ENCODE peak calls at places on chromosomes 5 and 9, in eight cellular contexts. M is lower lobe of right lung; J is WERI-Rb-1; W is uterus; B is CD4-positive, CD25-positive, alpha-beta regulatory T cell; P is heart left ventricle; N is A549; T is PC-3. U is an unnamed sample.

GRCh38 chr9:109244179-109245132 is 76.4 kb downstream of the EPB41L4B start:
- DNase-seq in B (peak), W (peak), T (peak), P (peak), M (peak), N (peak), J (peak), U (peak)

GRCh38 chr5:12175914-12176585 is 271.8 kb upstream of the CTNND2 start:
- DNase-seq in W (no peak), M (no peak), T (peak), N (no peak), P (no peak), J (no peak), B (no peak), U (no peak)

GRCh38 chr5:159096555-159097460 is 2.9 kb downstream of the EBF1 start:
- DNase-seq in N (no peak), W (peak), P (peak), M (no peak), T (no peak), J (no peak), B (no peak), U (no peak)

GRCh38 chr5:126624534-126624933 is 23.8 kb downstream of the PHAX start:
- DNase-seq in M (no peak), J (no peak), P (no peak), N (peak), T (peak), W (no peak), B (peak), U (no peak)

GRCh38 chr5:75335952-75336624 is 932 bp upstream of the HMGCR start:
- DNase-seq in M (no peak), W (no peak), P (no peak), B (peak), J (peak), N (peak), T (peak), U (peak)

GRCh38 chr5:139658501-139658927 is 10.4 kb downstream of the CXXC5 start:
- DNase-seq in M (no peak), T (no peak), J (no peak), W (no peak), P (no peak), B (no peak), N (no peak), U (no peak)

GRCh38 chr5:171630047-171630669 is 155.5 kb upstream of the SMIM23 start:
- DNase-seq in P (peak), J (peak), T (peak), W (peak), M (peak), N (peak), B (no peak), U (peak)

GRCh38 chr5:128279345-128279744 is 195.8 kb downstream of the SLC12A2 start:
- DNase-seq in N (no peak), M (no peak), J (no peak), B (no peak), T (no peak), W (no peak), P (no peak), U (no peak)

GRCh38 chr5:136046231-136046630 is 17.4 kb downstream of the TGFBI start:
- DNase-seq in T (no peak), P (no peak), N (no peak), J (no peak), W (no peak), B (no peak), M (no peak), U (no peak)

GRCh38 chr5:142821733-142822487 is 51.7 kb downstream of the ARHGAP26 start:
- DNase-seq in P (no peak), B (peak), T (peak), N (peak), M (no peak), J (no peak), W (no peak), U (peak)

GRCh38 chr5:133910596-133910995 is 57.8 kb downstream of the C5orf15 start:
- DNase-seq in N (no peak), M (no peak), W (no peak), P (peak), T (no peak), B (no peak), J (no peak), U (no peak)
- H3K27ac ChIP-seq in N (no peak), M (no peak), W (no peak), P (no peak), T (no peak), B (no peak), J (no peak), U (no peak)

GRCh38 chr9:86705474-86705873 is 241.8 kb downstream of the GAS1 start:
- DNase-seq in W (no peak), N (no peak), P (no peak), J (no peak), T (no peak), M (no peak), B (no peak), U (no peak)

GRCh38 chr9:86707932-86708510 is 239.3 kb downstream of the GAS1 start:
- DNase-seq in T (no peak), P (no peak), B (no peak), J (no peak), M (no peak), W (no peak), N (no peak), U (no peak)

GRCh38 chr9:86700601-86701000 is 246.7 kb downstream of the GAS1 start:
- DNase-seq in W (peak), M (no peak), J (no peak), B (no peak), T (no peak), P (peak), N (no peak), U (peak)

GRCh38 chr9:86706391-86706790 is 240.9 kb downstream of the GAS1 start:
- DNase-seq in W (no peak), J (no peak), T (no peak), B (no peak), M (no peak), N (no peak), P (no peak), U (no peak)

DNA sequence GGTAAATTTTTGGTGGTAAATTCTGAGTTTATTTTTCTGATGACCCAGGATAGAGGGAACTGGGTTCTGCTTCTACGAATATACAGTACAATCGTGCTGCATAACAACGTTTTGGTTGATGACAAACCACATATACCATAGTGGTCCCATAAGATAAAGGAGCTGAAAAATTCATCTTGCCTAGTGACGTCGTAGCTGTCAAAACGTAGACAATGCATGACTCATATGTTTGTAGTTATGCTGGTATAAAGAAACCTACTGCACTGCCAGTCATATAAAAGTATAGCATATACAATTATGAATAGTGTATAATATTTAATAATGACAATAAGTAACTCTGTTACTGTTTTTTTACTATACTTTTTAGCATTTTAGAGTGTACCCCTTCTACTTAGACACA is 244.0 kb downstream of the GAS1 start:
- DNase-seq in P (no peak), N (no peak), J (no peak), W (no peak), B (no peak), T (no peak), M (no peak), U (no peak)
- H3K27ac ChIP-seq in P (no peak), N (no peak), J (no peak), W (no peak), B (no peak), T (no peak), M (no peak), U (no peak)

GRCh38 chr9:120040896-120041295 is 539.1 kb downstream of the CDK5RAP2 start:
- DNase-seq in N (no peak), J (no peak), B (no peak), M (no peak), T (no peak), P (no peak), W (no peak), U (no peak)
- H3K27ac ChIP-seq in N (no peak), J (no peak), B (no peak), M (no peak), T (no peak), P (no peak), W (no peak), U (no peak)

DNA sequence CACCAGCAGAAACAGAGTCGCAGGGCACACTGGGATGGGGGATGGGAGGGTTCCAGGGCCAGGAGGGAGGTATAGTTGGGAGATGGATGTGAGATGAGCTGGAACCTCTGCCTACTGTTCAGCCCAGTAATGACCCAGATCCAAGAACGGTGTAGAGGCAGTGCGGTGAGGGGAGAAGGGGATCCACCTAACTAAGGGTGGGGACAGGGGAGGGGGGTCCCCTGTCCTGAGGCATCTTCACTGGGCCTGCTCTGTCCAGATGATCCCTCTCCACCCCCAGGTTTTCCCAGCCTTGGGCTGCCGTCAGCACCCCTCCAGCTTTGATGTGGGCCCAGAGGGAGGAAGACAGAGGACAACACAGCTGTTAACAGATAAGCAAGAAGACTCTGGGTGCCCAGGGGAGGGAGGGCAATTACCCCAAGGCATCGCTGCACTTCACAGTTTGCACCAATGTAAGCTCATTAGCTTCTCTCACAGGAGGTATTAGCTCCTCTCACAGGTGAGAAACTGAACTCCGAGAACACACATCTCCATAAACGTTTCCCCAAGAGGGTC is 19.3 kb downstream of the BICD2 start:
- DNase-seq in W (no peak), M (no peak), J (no peak), N (no peak), B (no peak), P (no peak), T (no peak), U (no peak)
- H3K27ac ChIP-seq in W (no peak), M (no peak), J (no peak), N (no peak), B (no peak), P (no peak), T (no peak), U (no peak)

DNA sequence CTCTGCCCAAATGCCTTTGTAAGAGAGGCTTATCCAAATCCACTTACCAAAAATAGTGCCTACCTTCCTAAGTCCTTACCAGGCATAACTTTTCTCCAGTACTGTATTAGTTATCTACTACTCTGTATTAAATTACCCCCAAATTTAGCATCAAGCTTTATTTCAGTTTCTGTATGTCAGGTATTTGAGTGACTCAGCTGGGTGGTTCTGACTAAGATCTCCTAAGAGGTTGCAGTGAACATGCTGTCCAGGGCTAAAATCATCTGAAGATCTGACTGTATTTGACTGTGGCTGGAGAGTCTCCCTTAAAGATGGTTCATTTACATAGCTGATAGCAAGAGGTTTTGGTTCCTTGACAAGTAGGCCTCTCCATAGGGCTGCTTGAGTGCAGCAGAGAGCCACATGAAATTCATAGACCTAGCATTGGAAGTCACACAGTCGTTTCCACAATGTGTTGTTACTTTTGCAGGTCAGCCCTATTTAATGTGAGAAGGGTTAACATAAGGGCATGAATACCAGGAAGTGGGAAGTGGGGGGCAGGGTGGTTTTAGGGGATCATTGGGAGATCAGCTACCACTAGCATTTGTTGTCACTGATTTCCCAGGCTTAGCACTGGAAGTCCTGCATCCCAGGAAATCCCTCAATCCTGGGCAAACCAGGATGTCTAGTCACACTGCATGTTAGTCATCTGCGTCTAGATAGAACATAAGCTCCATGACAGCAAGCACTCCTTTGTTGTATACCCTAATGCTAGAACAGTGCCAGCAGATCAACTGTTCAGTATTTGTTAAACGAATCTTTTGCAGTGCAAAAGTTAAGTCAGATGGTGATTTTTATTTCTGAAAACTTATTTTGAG is 2.0 kb upstream of the ZNF622 start:
- DNase-seq in W (no peak), J (no peak), N (no peak), M (no peak), B (peak), T (peak), P (no peak), U (peak)
- H3K27ac ChIP-seq in W (no peak), J (no peak), N (no peak), M (no peak), B (no peak), T (peak), P (peak), U (no peak)

GRCh38 chr5:149310488-149310887 is 34.8 kb upstream of the GRPEL2 start:
- DNase-seq in J (no peak), M (no peak), W (no peak), T (no peak), P (no peak), N (no peak), B (no peak), U (no peak)
- H3K27ac ChIP-seq in J (no peak), M (no peak), W (no peak), T (no peak), P (no peak), N (no peak), B (no peak), U (no peak)

DNA sequence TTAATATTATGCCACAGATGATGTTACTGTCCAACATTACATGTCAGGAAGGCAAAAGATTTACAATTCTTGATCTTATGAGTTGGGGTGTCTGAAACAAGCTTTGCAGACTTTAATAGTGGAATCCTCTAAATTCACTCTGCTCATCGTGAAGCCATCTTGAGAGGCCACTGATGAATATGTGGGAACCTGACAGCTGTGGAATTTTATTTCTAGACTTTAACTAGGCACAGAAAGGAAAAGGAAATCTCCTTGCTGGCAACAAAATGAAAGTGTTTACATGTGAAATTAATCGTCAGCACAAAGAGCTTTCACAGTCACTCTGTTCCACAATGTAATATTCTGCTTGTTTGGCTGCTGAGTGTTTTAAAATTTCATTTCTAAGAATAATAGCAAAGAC is 14.8 kb downstream of the NREP start:
- DNase-seq in P (no peak), T (no peak), J (no peak), N (no peak), M (no peak), W (no peak), B (no peak), U (no peak)
- H3K27ac ChIP-seq in P (no peak), T (peak), J (no peak), N (no peak), M (no peak), W (peak), B (no peak), U (no peak)

GRCh38 chr5:179762079-179762780 is 29.6 kb downstream of the MAML1 start:
- DNase-seq in P (no peak), J (no peak), B (peak), W (no peak), M (no peak), T (peak), N (no peak), U (peak)

GRCh38 chr5:179765400-179765799 is 28.4 kb upstream of the LTC4S start:
- DNase-seq in N (no peak), M (no peak), P (peak), J (no peak), T (peak), B (no peak), W (no peak), U (no peak)

GRCh38 chr5:179763215-179763945 is 30.4 kb upstream of the LTC4S start:
- DNase-seq in M (peak), T (peak), J (peak), N (peak), B (peak), P (peak), W (peak), U (peak)

GRCh38 chr5:179759961-179760541 is 27.4 kb downstream of the MAML1 start:
- DNase-seq in B (peak), P (no peak), W (no peak), N (no peak), J (no peak), T (no peak), M (peak), U (no peak)

DNA sequence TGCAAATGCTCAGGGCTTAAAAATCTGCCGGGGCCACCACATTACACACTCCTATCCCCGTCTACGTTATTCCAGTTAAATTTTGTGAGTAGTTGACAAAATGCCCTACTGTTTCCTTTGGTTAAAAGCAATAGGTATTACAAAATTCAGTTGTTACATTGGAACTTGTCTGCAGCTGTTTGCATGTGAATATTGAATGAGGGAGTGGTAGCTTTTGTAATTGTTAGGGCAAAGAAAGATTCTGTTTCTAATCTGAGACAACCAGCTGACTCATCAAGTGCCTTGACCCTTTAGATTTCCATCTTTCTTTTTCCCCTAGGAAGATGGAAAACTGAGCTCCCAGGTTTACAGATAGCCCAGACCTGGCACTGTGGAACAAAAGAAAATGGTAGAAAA is 30.2 kb downstream of the MAML1 start:
- DNase-seq in B (no peak), M (no peak), P (no peak), J (no peak), W (no peak), N (no peak), T (no peak), U (no peak)
- H3K27ac ChIP-seq in B (peak), M (no peak), P (no peak), J (no peak), W (peak), N (no peak), T (peak), U (peak)

DNA sequence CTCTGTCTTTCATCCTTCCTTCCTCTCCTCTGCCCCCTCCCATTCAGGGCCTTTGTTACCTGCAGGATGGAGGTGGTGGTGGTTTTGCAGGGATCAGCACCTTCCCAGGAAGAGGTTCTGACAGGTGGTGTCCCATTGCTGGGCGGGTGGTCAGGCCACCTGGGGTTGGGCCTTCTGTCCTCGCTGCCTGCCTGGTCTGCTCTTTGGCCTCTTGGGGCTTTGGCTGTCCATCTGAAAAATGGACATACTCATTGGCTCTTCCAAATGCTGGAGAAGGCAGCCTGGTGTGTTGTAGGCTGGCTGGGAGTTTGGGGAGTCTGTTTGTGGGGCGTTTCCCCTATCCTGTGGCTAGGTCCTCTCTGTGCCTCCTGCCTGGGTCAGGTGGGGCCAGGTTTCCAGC is 4.3 kb downstream of the RXRA start:
- DNase-seq in W (no peak), P (no peak), N (no peak), M (no peak), T (no peak), B (no peak), J (no peak), U (no peak)
- H3K27ac ChIP-seq in W (no peak), P (no peak), N (no peak), M (no peak), T (no peak), B (no peak), J (no peak), U (no peak)